ENCODE peak calls at places on chromosomes 16 and 17, in seven cellular contexts. D is endothelial cell of umbilical vein, V is fibroblast of the aortic adventitia, H is Caco-2, G is pancreas, N is upper lobe of left lung, T is prostate gland. P is an unnamed sample.

GRCh38 chr16:19749571-19750080 is 31.6 kb downstream of the IQCK start:
- DNase-seq in D (peak), G (no peak), N (no peak), V (no peak), H (no peak), T (no peak), P (no peak)

GRCh38 chr16:88616320-88616719 is 22.1 kb upstream of the IL17C start:
- DNase-seq in G (peak), D (no peak), T (peak), V (no peak), H (no peak), N (peak), P (no peak)

GRCh38 chr16:84281077-84281476 is 13.6 kb upstream of the WFDC1 start:
- DNase-seq in T (no peak), N (no peak), H (no peak), D (no peak), G (no peak), V (peak), P (no peak)

GRCh38 chr17:45823598-45823997 is 21.1 kb upstream of the SPPL2C start:
- DNase-seq in H (no peak), G (peak), V (no peak), N (no peak), D (no peak), T (no peak), P (no peak)

GRCh38 chr16:83046664-83047063 is 419.9 kb downstream of the CDH13 start:
- DNase-seq in D (peak), V (no peak), N (no peak), T (no peak), G (no peak), H (no peak), P (no peak)

GRCh38 chr17:2792541-2793169 is 3.6 kb upstream of the RAP1GAP2 start:
- DNase-seq in T (no peak), D (no peak), N (no peak), H (no peak), G (no peak), V (no peak), P (no peak)

GRCh38 chr17:48551206-48551597 is 6.3 kb upstream of the HOXB2 start:
- DNase-seq in N (no peak), T (no peak), G (no peak), D (no peak), H (no peak), V (no peak), P (no peak)

GRCh38 chr16:9868606-9869149 is 313.6 kb downstream of the GRIN2A start:
- DNase-seq in G (no peak), H (no peak), N (no peak), D (no peak), T (no peak), V (no peak), P (no peak)

GRCh38 chr16:10552998-10553491 is 27.4 kb downstream of the EMP2 start:
- DNase-seq in H (no peak), T (no peak), N (peak), D (peak), G (no peak), V (no peak), P (no peak)

GRCh38 chr16:23557779-23558330 is 328 bp downstream of the UBFD1 start:
- DNase-seq in V (peak), D (no peak), N (peak), H (no peak), T (peak), G (peak), P (no peak)

DNA sequence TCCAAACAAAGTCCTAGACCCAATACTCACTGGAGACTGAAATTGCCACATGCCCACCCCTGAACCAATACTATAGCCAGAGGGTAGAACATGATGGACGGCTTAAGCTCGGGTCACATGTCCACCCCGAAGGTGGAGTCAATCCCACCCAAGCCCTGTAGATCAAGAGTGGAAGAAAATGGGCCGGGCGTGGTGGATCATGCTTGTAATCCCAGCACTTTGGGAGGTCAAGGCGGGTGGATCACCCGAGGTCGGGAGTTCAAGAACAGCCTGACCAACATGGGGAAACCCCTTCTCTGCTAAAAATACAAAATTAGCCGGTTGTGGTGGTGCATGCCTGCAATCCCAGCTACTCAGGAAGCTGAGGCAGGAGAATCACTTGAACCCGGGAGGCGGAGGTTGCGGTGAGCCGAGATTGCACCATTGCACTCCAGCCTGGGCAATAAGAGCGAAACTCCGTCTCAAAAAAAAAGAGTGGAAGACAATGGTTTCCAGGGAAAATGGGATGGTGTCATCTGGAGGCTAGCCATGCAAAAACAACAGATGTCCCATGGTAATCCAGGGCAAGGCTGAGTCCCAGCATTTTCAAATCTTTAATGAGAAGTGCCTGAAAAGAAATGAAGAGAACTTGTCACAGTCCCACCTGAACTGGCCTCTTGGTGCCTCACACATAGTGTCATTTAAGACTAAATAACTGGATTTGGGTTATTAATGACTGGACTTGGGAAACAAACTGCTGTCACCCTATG is 30.1 kb downstream of the CD300LF start:
- DNase-seq in H (no peak), T (no peak), N (no peak), D (no peak), V (no peak), G (no peak), P (no peak)
- TF ChIP-seq CTCF in H (no peak), T (no peak), N (no peak), D (no peak), V (no peak), G (no peak), P (no peak)

DNA sequence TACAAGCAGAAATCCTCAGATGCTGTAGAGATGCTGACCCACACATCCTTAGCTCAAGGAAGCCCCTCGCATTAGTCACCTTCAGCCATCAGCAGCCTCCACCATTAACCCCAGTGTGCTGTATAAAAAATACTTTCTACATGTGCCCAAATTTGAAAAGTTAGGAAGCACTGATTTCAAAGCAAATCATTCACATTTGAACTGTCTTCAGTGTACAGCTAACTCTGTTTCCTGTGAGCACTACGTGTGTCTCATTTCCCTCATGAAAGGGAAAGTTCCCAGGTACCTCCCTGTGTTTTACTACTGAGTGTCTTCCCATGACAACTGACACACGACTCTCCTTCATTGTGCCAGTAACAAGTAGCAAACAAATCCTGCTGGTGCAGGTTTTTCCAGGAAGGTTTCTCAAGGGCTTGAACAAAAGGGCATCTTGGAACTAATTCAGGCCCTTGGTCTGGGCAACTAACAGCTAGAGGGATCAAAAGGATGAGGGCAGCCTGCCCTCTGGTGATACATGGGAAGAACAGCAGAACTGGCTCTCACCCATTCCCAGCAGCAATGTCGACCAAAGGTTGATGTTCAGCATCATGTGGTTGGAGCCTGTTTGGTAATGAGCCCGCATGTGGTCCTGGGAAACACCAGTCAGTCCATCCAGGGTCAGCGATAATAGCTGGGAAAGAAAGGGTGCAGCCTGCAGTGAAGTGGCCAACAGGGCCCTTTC is 4.0 kb downstream of the SLC35B1 start:
- DNase-seq in T (peak), G (no peak), D (peak), N (peak), V (peak), H (peak), P (no peak)
- TF ChIP-seq CTCF in T (peak), G (no peak), D (peak), N (peak), V (peak), H (peak), P (no peak)

GRCh38 chr16:86808863-86809444 is 230.6 kb downstream of the FOXL1 start:
- DNase-seq in G (no peak), V (no peak), H (no peak), N (no peak), D (no peak), T (no peak), P (no peak)

GRCh38 chr16:86812363-86812970 is 234.1 kb downstream of the FOXL1 start:
- DNase-seq in N (no peak), G (no peak), V (no peak), T (no peak), D (no peak), H (no peak), P (no peak)

GRCh38 chr16:86810062-86810461 is 231.7 kb downstream of the FOXL1 start:
- DNase-seq in H (no peak), V (no peak), G (no peak), D (no peak), T (no peak), N (no peak), P (no peak)

GRCh38 chr16:86806838-86807351 is 228.5 kb downstream of the FOXL1 start:
- DNase-seq in T (no peak), N (no peak), G (no peak), H (no peak), V (no peak), D (no peak), P (peak)

GRCh38 chr16:86809458-86809955 is 231.2 kb downstream of the FOXL1 start:
- DNase-seq in D (peak), H (no peak), G (no peak), V (peak), N (no peak), T (no peak), P (no peak)
- TF ChIP-seq CTCF in D (no peak), H (no peak), G (no peak), V (peak), N (no peak), T (no peak), P (no peak)

GRCh38 chr17:19415311-19415710 is 4.3 kb downstream of the RNF112 start:
- DNase-seq in G (no peak), N (no peak), H (no peak), D (no peak), T (no peak), V (no peak), P (no peak)
- TF ChIP-seq CTCF in G (no peak), N (no peak), H (no peak), D (no peak), T (no peak), V (no peak), P (no peak)

GRCh38 chr16:51129105-51129504 is 22.0 kb downstream of the SALL1 start:
- DNase-seq in H (no peak), G (no peak), V (peak), T (no peak), N (no peak), D (no peak), P (no peak)

GRCh38 chr16:51132484-51132883 is 18.6 kb downstream of the SALL1 start:
- DNase-seq in H (no peak), T (no peak), N (no peak), G (no peak), D (no peak), V (no peak), P (no peak)

GRCh38 chr16:51133691-51134090 is 17.4 kb downstream of the SALL1 start:
- DNase-seq in G (no peak), H (no peak), T (no peak), D (no peak), V (no peak), N (no peak), P (no peak)

GRCh38 chr16:51133130-51133529 is 17.9 kb downstream of the SALL1 start:
- DNase-seq in G (no peak), N (no peak), T (no peak), V (no peak), H (no peak), D (no peak), P (no peak)

GRCh38 chr16:51131619-51132018 is 19.5 kb downstream of the SALL1 start:
- DNase-seq in G (no peak), H (no peak), V (no peak), T (no peak), D (no peak), N (no peak), P (no peak)
- TF ChIP-seq CTCF in G (no peak), H (no peak), V (no peak), T (no peak), D (no peak), N (no peak), P (no peak)

GRCh38 chr17:80753946-80754345 is 209.3 kb downstream of the RPTOR start:
- DNase-seq in V (no peak), H (no peak), D (no peak), T (no peak), G (no peak), N (no peak), P (no peak)

GRCh38 chr17:80752369-80752705 is 207.7 kb downstream of the RPTOR start:
- DNase-seq in D (no peak), T (no peak), H (no peak), G (no peak), N (no peak), V (no peak), P (no peak)

GRCh38 chr17:80754846-80755245 is 210.2 kb downstream of the RPTOR start:
- DNase-seq in T (no peak), H (no peak), D (no peak), N (no peak), G (no peak), V (no peak), P (no peak)

GRCh38 chr17:80758793-80759673 is 214.4 kb downstream of the RPTOR start:
- DNase-seq in H (no peak), N (no peak), G (no peak), V (peak), D (no peak), T (no peak), P (no peak)

GRCh38 chr17:80755650-80756405 is 211.2 kb downstream of the RPTOR start:
- DNase-seq in T (no peak), V (no peak), G (no peak), H (no peak), N (no peak), D (no peak), P (no peak)
- TF ChIP-seq CTCF in T (no peak), V (peak), G (no peak), H (peak), N (no peak), D (no peak), P (no peak)

DNA sequence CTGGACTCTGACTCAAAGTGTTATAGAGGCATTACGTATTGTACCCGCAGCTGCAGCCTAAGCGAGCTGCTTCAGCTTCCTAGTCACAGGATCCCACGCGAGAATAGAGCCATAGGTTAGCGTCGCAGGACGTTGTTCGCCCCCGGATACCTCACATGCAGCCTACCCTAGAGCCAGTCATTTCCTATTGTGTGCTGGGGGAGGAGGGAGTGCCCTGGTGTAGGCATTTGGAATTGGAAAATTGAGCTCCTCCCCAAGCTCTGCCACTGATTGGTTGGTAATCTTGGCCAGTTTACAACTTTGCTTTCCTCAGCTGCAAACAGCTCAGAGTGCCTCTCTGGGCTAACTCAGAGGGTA is 530 bp downstream of the NAA60 start:
- DNase-seq in T (no peak), D (peak), G (no peak), H (no peak), V (peak), N (no peak), P (no peak)
- TF ChIP-seq CTCF in T (no peak), D (no peak), G (no peak), H (no peak), V (no peak), N (no peak), P (no peak)

GRCh38 chr17:8922923-8923322 is 42.6 kb downstream of the PIK3R5 start:
- DNase-seq in T (no peak), N (no peak), V (no peak), D (no peak), G (no peak), H (no peak), P (no peak)

GRCh38 chr17:8924595-8924994 is 40.9 kb downstream of the PIK3R5 start:
- DNase-seq in V (no peak), T (no peak), H (no peak), G (no peak), D (no peak), N (no peak), P (no peak)

GRCh38 chr17:8923762-8924161 is 41.7 kb downstream of the PIK3R5 start:
- DNase-seq in D (no peak), G (no peak), N (no peak), H (no peak), T (no peak), V (no peak), P (no peak)

GRCh38 chr17:8921147-8921546 is 44.4 kb downstream of the PIK3R5 start:
- DNase-seq in T (no peak), G (no peak), D (no peak), N (no peak), H (no peak), V (no peak), P (no peak)

DNA sequence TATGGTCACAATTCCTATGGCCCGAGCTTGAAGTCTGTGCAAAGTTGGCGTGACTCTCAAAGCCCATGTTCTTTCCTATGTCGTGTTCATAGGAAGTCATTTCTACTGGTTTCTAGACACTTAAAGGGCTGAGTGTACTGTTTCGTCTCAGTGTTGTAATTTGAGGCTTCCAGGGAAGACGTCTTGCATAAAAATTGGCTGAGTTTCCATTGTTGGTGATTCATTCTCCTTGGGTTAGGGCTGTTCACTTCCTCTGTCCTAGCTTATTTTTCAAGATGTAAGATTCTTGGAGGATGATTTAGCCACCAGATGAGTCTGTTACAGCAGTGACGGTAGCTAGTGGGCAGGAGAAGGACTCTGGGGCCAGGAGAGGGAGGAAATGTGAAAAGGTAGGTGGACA is 43.1 kb downstream of the PIK3R5 start:
- DNase-seq in T (no peak), H (no peak), D (no peak), V (peak), G (no peak), N (no peak), P (no peak)
- TF ChIP-seq CTCF in T (no peak), H (no peak), D (no peak), V (no peak), G (no peak), N (no peak), P (no peak)

GRCh38 chr17:17171991-17172939 is 33.9 kb downstream of the PLD6 start:
- DNase-seq in D (peak), N (peak), H (no peak), T (no peak), V (no peak), G (no peak), P (no peak)
- TF ChIP-seq CTCF in D (no peak), N (no peak), H (no peak), T (no peak), V (no peak), G (no peak), P (no peak)